ENCODE peak calls at places on chromosomes 11 and 22, in eight cellular contexts. One of them, this sample, is unnamed.

GRCh38 chr22:25966448-25966913 is 202.8 kb upstream of the SEZ6L start:
- DNase-seq in effector memory CD4-positive, alpha-beta T cell: no peak
- DNase-seq in lower leg skin: no peak
- DNase-seq in SK-N-SH: no peak
- DNase-seq in GM23248: no peak
- DNase-seq in PC-3: no peak
- DNase-seq in lung: no peak
- DNase-seq in fibroblast of lung: no peak
- DNase-seq in this sample: no peak

GRCh38 chr11:2261436-2262230 is 8.8 kb downstream of the ASCL2 start:
- DNase-seq in effector memory CD4-positive, alpha-beta T cell: no peak
- DNase-seq in SK-N-SH: no peak
- DNase-seq in lower leg skin: peak
- DNase-seq in PC-3: no peak
- DNase-seq in lung: no peak
- DNase-seq in GM23248: no peak
- DNase-seq in fibroblast of lung: no peak
- DNase-seq in this sample: no peak

GRCh38 chr11:29578806-29579205 is 438.0 kb downstream of the KCNA4 start:
- DNase-seq in SK-N-SH: no peak
- DNase-seq in lower leg skin: no peak
- DNase-seq in PC-3: no peak
- DNase-seq in fibroblast of lung: no peak
- DNase-seq in lung: no peak
- DNase-seq in GM23248: no peak
- DNase-seq in effector memory CD4-positive, alpha-beta T cell: no peak
- DNase-seq in this sample: no peak

GRCh38 chr11:114109206-114110090 is 49.9 kb downstream of the ZBTB16 start:
- DNase-seq in PC-3: no peak
- DNase-seq in SK-N-SH: no peak
- DNase-seq in lung: no peak
- DNase-seq in effector memory CD4-positive, alpha-beta T cell: no peak
- DNase-seq in GM23248: no peak
- DNase-seq in fibroblast of lung: no peak
- DNase-seq in lower leg skin: peak
- DNase-seq in this sample: no peak

GRCh38 chr11:133894956-133895549 is 49.7 kb upstream of the SPATA19 start:
- DNase-seq in PC-3: no peak
- DNase-seq in lung: no peak
- DNase-seq in SK-N-SH: peak
- DNase-seq in fibroblast of lung: no peak
- DNase-seq in lower leg skin: peak
- DNase-seq in GM23248: no peak
- DNase-seq in effector memory CD4-positive, alpha-beta T cell: no peak
- DNase-seq in this sample: peak

GRCh38 chr11:110196241-110196754 is 100.1 kb downstream of the RDX start:
- DNase-seq in SK-N-SH: no peak
- DNase-seq in lung: peak
- DNase-seq in lower leg skin: peak
- DNase-seq in fibroblast of lung: peak
- DNase-seq in effector memory CD4-positive, alpha-beta T cell: no peak
- DNase-seq in PC-3: peak
- DNase-seq in GM23248: peak
- DNase-seq in this sample: no peak

GRCh38 chr22:39454385-39454871 is 2.4 kb upstream of the MGAT3 start:
- DNase-seq in lung: no peak
- DNase-seq in SK-N-SH: no peak
- DNase-seq in GM23248: no peak
- DNase-seq in effector memory CD4-positive, alpha-beta T cell: no peak
- DNase-seq in fibroblast of lung: peak
- DNase-seq in PC-3: no peak
- DNase-seq in lower leg skin: no peak
- DNase-seq in this sample: peak

GRCh38 chr11:10454902-10455631 is at the start of gene AMPD3:
- DNase-seq in SK-N-SH: peak
- DNase-seq in lung: peak
- DNase-seq in effector memory CD4-positive, alpha-beta T cell: no peak
- DNase-seq in GM23248: peak
- DNase-seq in lower leg skin: no peak
- DNase-seq in PC-3: peak
- DNase-seq in fibroblast of lung: peak
- DNase-seq in this sample: no peak

GRCh38 chr11:126636911-126637799 is 281.7 kb downstream of the ST3GAL4 start:
- DNase-seq in effector memory CD4-positive, alpha-beta T cell: no peak
- DNase-seq in lower leg skin: no peak
- DNase-seq in SK-N-SH: no peak
- DNase-seq in GM23248: peak
- DNase-seq in PC-3: no peak
- DNase-seq in fibroblast of lung: no peak
- DNase-seq in lung: no peak
- DNase-seq in this sample: no peak

GRCh38 chr22:41052661-41053490 is 39.5 kb upstream of the EP300 start:
- DNase-seq in PC-3: peak
- DNase-seq in SK-N-SH: no peak
- DNase-seq in lung: no peak
- DNase-seq in lower leg skin: no peak
- DNase-seq in effector memory CD4-positive, alpha-beta T cell: no peak
- DNase-seq in fibroblast of lung: peak
- DNase-seq in GM23248: peak
- DNase-seq in this sample: no peak

GRCh38 chr11:30107899-30108298 is 91.1 kb upstream of the KCNA4 start:
- DNase-seq in lower leg skin: no peak
- DNase-seq in lung: no peak
- DNase-seq in fibroblast of lung: peak
- DNase-seq in effector memory CD4-positive, alpha-beta T cell: no peak
- DNase-seq in SK-N-SH: no peak
- DNase-seq in GM23248: peak
- DNase-seq in PC-3: peak
- DNase-seq in this sample: no peak

GRCh38 chr11:62444835-62445234 is 26.0 kb downstream of the SCGB1A1 start:
- DNase-seq in lower leg skin: no peak
- DNase-seq in PC-3: no peak
- DNase-seq in effector memory CD4-positive, alpha-beta T cell: no peak
- DNase-seq in GM23248: no peak
- DNase-seq in lung: no peak
- DNase-seq in fibroblast of lung: no peak
- DNase-seq in SK-N-SH: no peak
- DNase-seq in this sample: no peak

GRCh38 chr11:12222099-12222751 is 111.8 kb downstream of the MICAL2 start:
- DNase-seq in lower leg skin: no peak
- DNase-seq in effector memory CD4-positive, alpha-beta T cell: no peak
- DNase-seq in fibroblast of lung: peak
- DNase-seq in PC-3: no peak
- DNase-seq in SK-N-SH: no peak
- DNase-seq in lung: peak
- DNase-seq in GM23248: no peak
- DNase-seq in this sample: peak

GRCh38 chr11:8574798-8575197 is 19.2 kb downstream of the STK33 start:
- DNase-seq in PC-3: no peak
- DNase-seq in effector memory CD4-positive, alpha-beta T cell: no peak
- DNase-seq in lung: no peak
- DNase-seq in lower leg skin: no peak
- DNase-seq in fibroblast of lung: no peak
- DNase-seq in GM23248: no peak
- DNase-seq in SK-N-SH: no peak
- DNase-seq in this sample: no peak

GRCh38 chr11:2466869-2467694 is 22.3 kb downstream of the KCNQ1 start:
- DNase-seq in lower leg skin: peak
- DNase-seq in GM23248: no peak
- DNase-seq in fibroblast of lung: no peak
- DNase-seq in SK-N-SH: no peak
- DNase-seq in PC-3: no peak
- DNase-seq in lung: no peak
- DNase-seq in effector memory CD4-positive, alpha-beta T cell: no peak
- DNase-seq in this sample: peak

GRCh38 chr11:94638902-94639373 is 71.8 kb downstream of the PIWIL4 start:
- DNase-seq in lung: no peak
- DNase-seq in PC-3: no peak
- DNase-seq in SK-N-SH: no peak
- DNase-seq in fibroblast of lung: peak
- DNase-seq in effector memory CD4-positive, alpha-beta T cell: no peak
- DNase-seq in lower leg skin: no peak
- DNase-seq in GM23248: peak
- DNase-seq in this sample: no peak

GRCh38 chr11:43681543-43681942 is 1.0 kb downstream of the HSD17B12 start:
- DNase-seq in PC-3: peak
- DNase-seq in lung: no peak
- DNase-seq in GM23248: peak
- DNase-seq in lower leg skin: no peak
- DNase-seq in effector memory CD4-positive, alpha-beta T cell: no peak
- DNase-seq in SK-N-SH: no peak
- DNase-seq in fibroblast of lung: peak
- DNase-seq in this sample: no peak

GRCh38 chr11:124865181-124865901 is at the start of gene ROBO3:
- DNase-seq in effector memory CD4-positive, alpha-beta T cell: no peak
- DNase-seq in fibroblast of lung: peak
- DNase-seq in lower leg skin: peak
- DNase-seq in SK-N-SH: peak
- DNase-seq in PC-3: no peak
- DNase-seq in GM23248: no peak
- DNase-seq in lung: no peak
- DNase-seq in this sample: no peak

GRCh38 chr22:25448435-25449051 is 115.9 kb upstream of the GRK3 start:
- DNase-seq in effector memory CD4-positive, alpha-beta T cell: no peak
- DNase-seq in fibroblast of lung: peak
- DNase-seq in lung: no peak
- DNase-seq in lower leg skin: no peak
- DNase-seq in PC-3: peak
- DNase-seq in GM23248: peak
- DNase-seq in SK-N-SH: peak
- DNase-seq in this sample: no peak

GRCh38 chr22:37243402-37244113 is 511 bp downstream of the RAC2 start:
- DNase-seq in lower leg skin: no peak
- DNase-seq in effector memory CD4-positive, alpha-beta T cell: no peak
- DNase-seq in SK-N-SH: peak
- DNase-seq in PC-3: no peak
- DNase-seq in fibroblast of lung: no peak
- DNase-seq in lung: no peak
- DNase-seq in GM23248: no peak
- DNase-seq in this sample: peak

GRCh38 chr22:37244922-37245722 is 1.1 kb upstream of the RAC2 start:
- DNase-seq in fibroblast of lung: no peak
- DNase-seq in effector memory CD4-positive, alpha-beta T cell: no peak
- DNase-seq in GM23248: no peak
- DNase-seq in lower leg skin: no peak
- DNase-seq in lung: no peak
- DNase-seq in PC-3: no peak
- DNase-seq in SK-N-SH: no peak
- DNase-seq in this sample: peak

GRCh38 chr22:37245740-37246139 is 1.7 kb upstream of the RAC2 start:
- DNase-seq in SK-N-SH: no peak
- DNase-seq in fibroblast of lung: no peak
- DNase-seq in PC-3: no peak
- DNase-seq in lower leg skin: no peak
- DNase-seq in GM23248: no peak
- DNase-seq in lung: no peak
- DNase-seq in effector memory CD4-positive, alpha-beta T cell: no peak
- DNase-seq in this sample: no peak

GRCh38 chr22:37242395-37242918 is 1.6 kb downstream of the RAC2 start:
- DNase-seq in lung: peak
- DNase-seq in SK-N-SH: peak
- DNase-seq in fibroblast of lung: no peak
- DNase-seq in lower leg skin: peak
- DNase-seq in effector memory CD4-positive, alpha-beta T cell: peak
- DNase-seq in GM23248: peak
- DNase-seq in PC-3: peak
- DNase-seq in this sample: peak

DNA sequence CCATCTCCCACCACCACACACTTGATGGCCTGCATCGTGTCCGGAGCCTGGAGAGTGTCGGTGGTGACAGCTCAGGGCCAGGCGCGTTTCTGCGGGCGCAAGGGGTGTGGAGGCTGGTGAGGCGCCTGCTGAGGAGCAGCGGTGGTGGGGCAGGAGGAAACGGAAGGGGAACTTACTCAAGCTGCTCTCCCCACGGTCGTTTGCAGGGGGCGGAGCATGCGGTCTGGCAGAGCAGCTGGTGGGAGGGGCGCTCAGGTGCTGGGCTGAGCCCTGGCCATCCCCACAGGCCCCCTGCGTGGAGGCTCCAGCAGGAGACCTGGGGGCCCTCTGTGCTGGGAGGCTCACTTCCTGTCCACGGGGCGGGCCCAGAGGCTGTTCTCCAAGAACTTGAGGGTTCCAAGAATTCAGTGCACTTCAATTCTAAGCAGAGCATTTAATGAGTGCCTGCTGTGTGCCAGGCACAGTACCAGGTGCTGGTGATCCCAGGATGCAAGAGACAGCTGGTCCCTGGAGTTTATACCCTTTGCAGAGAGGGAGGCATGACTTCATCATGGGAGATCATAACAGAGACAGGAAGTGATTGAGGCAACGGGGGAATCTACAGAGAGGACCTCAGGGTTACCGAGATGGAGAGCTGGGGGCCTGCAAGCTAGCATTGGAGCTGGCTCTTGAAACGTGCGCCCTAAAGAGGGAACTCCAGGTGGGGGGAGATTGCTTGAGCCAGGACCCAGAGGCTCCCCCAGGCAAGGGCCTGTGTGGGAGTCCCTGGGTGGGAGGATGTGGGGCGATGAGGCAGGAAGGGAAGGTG is at the start of gene RAC2:
- DNase-seq in SK-N-SH: peak
- DNase-seq in PC-3: peak
- DNase-seq in GM23248: peak
- DNase-seq in fibroblast of lung: peak
- DNase-seq in lung: peak
- DNase-seq in lower leg skin: peak
- DNase-seq in effector memory CD4-positive, alpha-beta T cell: peak
- DNase-seq in this sample: peak
- H3K4me3 ChIP-seq in SK-N-SH: peak
- H3K4me3 ChIP-seq in PC-3: peak
- H3K4me3 ChIP-seq in GM23248: peak
- H3K4me3 ChIP-seq in fibroblast of lung: peak
- H3K4me3 ChIP-seq in lung: no peak
- H3K4me3 ChIP-seq in lower leg skin: peak
- H3K4me3 ChIP-seq in effector memory CD4-positive, alpha-beta T cell: peak
- H3K4me3 ChIP-seq in this sample: peak

GRCh38 chr22:31625257-31625640 is 36.8 kb downstream of the PISD start:
- DNase-seq in GM23248: no peak
- DNase-seq in PC-3: no peak
- DNase-seq in fibroblast of lung: no peak
- DNase-seq in lung: no peak
- DNase-seq in SK-N-SH: no peak
- DNase-seq in lower leg skin: no peak
- DNase-seq in effector memory CD4-positive, alpha-beta T cell: no peak
- DNase-seq in this sample: no peak
- H3K4me3 ChIP-seq in GM23248: no peak
- H3K4me3 ChIP-seq in PC-3: no peak
- H3K4me3 ChIP-seq in fibroblast of lung: no peak
- H3K4me3 ChIP-seq in lung: no peak
- H3K4me3 ChIP-seq in SK-N-SH: no peak
- H3K4me3 ChIP-seq in lower leg skin: no peak
- H3K4me3 ChIP-seq in effector memory CD4-positive, alpha-beta T cell: no peak
- H3K4me3 ChIP-seq in this sample: no peak

GRCh38 chr22:17265649-17266248 is 46.5 kb upstream of the ADA2 start:
- DNase-seq in lung: no peak
- DNase-seq in lower leg skin: no peak
- DNase-seq in SK-N-SH: no peak
- DNase-seq in fibroblast of lung: no peak
- DNase-seq in GM23248: no peak
- DNase-seq in effector memory CD4-positive, alpha-beta T cell: no peak
- DNase-seq in PC-3: no peak
- DNase-seq in this sample: no peak
- H3K4me3 ChIP-seq in lung: no peak
- H3K4me3 ChIP-seq in lower leg skin: no peak
- H3K4me3 ChIP-seq in SK-N-SH: no peak
- H3K4me3 ChIP-seq in fibroblast of lung: no peak
- H3K4me3 ChIP-seq in GM23248: no peak
- H3K4me3 ChIP-seq in effector memory CD4-positive, alpha-beta T cell: no peak
- H3K4me3 ChIP-seq in PC-3: no peak
- H3K4me3 ChIP-seq in this sample: no peak

GRCh38 chr11:64304032-64304315 is 1.4 kb upstream of the ESRRA start:
- DNase-seq in lower leg skin: no peak
- DNase-seq in GM23248: no peak
- DNase-seq in fibroblast of lung: no peak
- DNase-seq in lung: no peak
- DNase-seq in SK-N-SH: no peak
- DNase-seq in effector memory CD4-positive, alpha-beta T cell: no peak
- DNase-seq in PC-3: no peak
- DNase-seq in this sample: no peak
- H3K4me3 ChIP-seq in lower leg skin: no peak
- H3K4me3 ChIP-seq in GM23248: peak
- H3K4me3 ChIP-seq in fibroblast of lung: peak
- H3K4me3 ChIP-seq in lung: no peak
- H3K4me3 ChIP-seq in SK-N-SH: peak
- H3K4me3 ChIP-seq in effector memory CD4-positive, alpha-beta T cell: peak
- H3K4me3 ChIP-seq in PC-3: peak
- H3K4me3 ChIP-seq in this sample: peak

This sample was measured in Peyer's patch.